ENCODE peak calls at places on chromosome 18, in six cellular contexts. I, H, J, S, L and M are unnamed samples. For H3K4me1, the result is how much of the 10 kb centered on the place peaks cover.

GRCh38 chr18:46559946-46560670 is 96.9 kb downstream of the LOXHD1 start:
- DNase-seq in I (no peak), H (no peak), J (no peak), S (no peak), L (peak), M (no peak)

GRCh38 chr18:72830109-72830508 is 37.7 kb downstream of the NETO1 start:
- DNase-seq in I (peak), H (no peak), J (no peak), S (no peak), L (no peak), M (peak)

GRCh38 chr18:68916734-68917133 is 118.9 kb downstream of the CCDC102B start:
- DNase-seq in I (no peak), H (no peak), J (no peak), S (no peak), L (no peak), M (no peak)

GRCh38 chr18:12038661-12039417 is 54.8 kb upstream of the ANKRD62 start:
- DNase-seq in I (peak), H (peak), J (peak), S (peak), L (peak), M (peak)

GRCh38 chr18:37362158-37362890 is 203.3 kb downstream of the CELF4 start:
- DNase-seq in I (no peak), H (no peak), J (no peak), S (no peak), L (no peak), M (peak)

GRCh38 chr18:2955966-2956521 is 56.9 kb downstream of the LPIN2 start:
- DNase-seq in I (no peak), H (peak), J (no peak), S (no peak), L (no peak), M (no peak)

GRCh38 chr18:27366151-27366550 is 181.0 kb upstream of the CHST9 start:
- DNase-seq in I (no peak), H (no peak), J (no peak), S (no peak), L (no peak), M (no peak)

GRCh38 chr18:62288669-62289016 is 36.5 kb upstream of the TNFRSF11A start:
- DNase-seq in I (no peak), H (no peak), J (no peak), S (no peak), L (no peak), M (no peak)

GRCh38 chr18:79454034-79454735 is 58.5 kb downstream of the NFATC1 start:
- DNase-seq in I (no peak), H (no peak), J (no peak), S (no peak), L (peak), M (no peak)

GRCh38 chr18:5582054-5582453 is 38.3 kb upstream of the EPB41L3 start:
- DNase-seq in I (peak), H (no peak), J (no peak), S (no peak), L (no peak), M (peak)

GRCh38 chr18:74284501-74285004 is 7.2 kb downstream of the CYB5A start:
- DNase-seq in I (peak), H (no peak), J (no peak), S (no peak), L (no peak), M (no peak)

GRCh38 chr18:74281639-74282358 is 10.0 kb downstream of the CYB5A start:
- DNase-seq in I (no peak), H (no peak), J (no peak), S (no peak), L (no peak), M (no peak)

GRCh38 chr18:74283255-74283554 is 8.6 kb downstream of the CYB5A start:
- DNase-seq in I (no peak), H (no peak), J (no peak), S (no peak), L (no peak), M (no peak)

GRCh38 chr18:74282359-74283254 is 9.2 kb downstream of the CYB5A start:
- DNase-seq in I (no peak), H (no peak), J (no peak), S (no peak), L (no peak), M (no peak)

GRCh38 chr18:74283646-74284045 is 8.1 kb downstream of the CYB5A start:
- DNase-seq in I (no peak), H (no peak), J (no peak), S (no peak), L (no peak), M (no peak)
- H3K4me1 ChIP-seq in I (under half), H (under half), J (half or more), S (under half), L (under half), M (under half)

DNA sequence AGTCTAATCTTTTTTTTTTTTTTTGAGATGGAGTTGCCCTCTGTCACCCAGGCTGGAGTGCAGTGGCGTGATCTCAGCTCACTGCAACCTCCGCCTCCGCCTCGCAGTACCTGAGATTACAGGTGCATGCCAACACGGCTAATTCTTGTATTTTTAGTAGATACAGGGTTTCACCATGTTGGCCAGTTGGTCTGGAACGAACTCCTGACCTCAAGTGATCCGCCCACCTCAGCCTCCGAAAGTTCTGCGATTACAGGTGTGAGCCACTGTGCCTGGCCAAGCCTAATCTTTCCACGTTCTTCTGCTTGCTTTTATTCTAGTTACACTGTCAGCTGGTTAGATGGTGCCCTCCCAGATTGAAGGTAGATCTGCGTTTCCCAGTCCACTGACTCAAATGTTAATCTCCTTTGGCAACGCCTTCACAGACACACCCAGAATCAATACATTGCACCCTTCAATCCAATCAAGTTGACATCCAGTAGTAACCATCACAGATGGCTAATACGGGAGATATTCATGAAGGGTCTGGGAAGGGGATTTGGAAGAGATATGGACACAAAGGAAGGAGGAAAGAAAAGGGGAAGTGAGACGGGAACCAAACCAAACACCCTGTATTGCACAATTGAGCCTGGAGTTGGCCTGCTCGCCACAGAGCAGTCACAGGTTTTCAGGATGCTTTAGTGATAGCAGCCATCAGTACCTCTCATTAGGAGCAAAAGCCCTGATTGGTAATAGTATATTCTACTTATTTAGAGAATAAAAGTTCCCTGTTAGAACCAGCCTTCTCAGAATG is 229.8 kb downstream of the PIK3C3 start:
- DNase-seq in I (no peak), H (no peak), J (no peak), S (no peak), L (no peak), M (no peak)
- H3K4me1 ChIP-seq in I (under half), H (under half), J (under half), S (under half), L (under half), M (under half)

GRCh38 chr18:21004721-21005120 is 106.9 kb downstream of the ROCK1 start:
- DNase-seq in I (no peak), H (no peak), J (no peak), S (no peak), L (no peak), M (no peak)
- H3K4me1 ChIP-seq in I (under half), H (under half), J (under half), S (under half), L (under half), M (under half)

DNA sequence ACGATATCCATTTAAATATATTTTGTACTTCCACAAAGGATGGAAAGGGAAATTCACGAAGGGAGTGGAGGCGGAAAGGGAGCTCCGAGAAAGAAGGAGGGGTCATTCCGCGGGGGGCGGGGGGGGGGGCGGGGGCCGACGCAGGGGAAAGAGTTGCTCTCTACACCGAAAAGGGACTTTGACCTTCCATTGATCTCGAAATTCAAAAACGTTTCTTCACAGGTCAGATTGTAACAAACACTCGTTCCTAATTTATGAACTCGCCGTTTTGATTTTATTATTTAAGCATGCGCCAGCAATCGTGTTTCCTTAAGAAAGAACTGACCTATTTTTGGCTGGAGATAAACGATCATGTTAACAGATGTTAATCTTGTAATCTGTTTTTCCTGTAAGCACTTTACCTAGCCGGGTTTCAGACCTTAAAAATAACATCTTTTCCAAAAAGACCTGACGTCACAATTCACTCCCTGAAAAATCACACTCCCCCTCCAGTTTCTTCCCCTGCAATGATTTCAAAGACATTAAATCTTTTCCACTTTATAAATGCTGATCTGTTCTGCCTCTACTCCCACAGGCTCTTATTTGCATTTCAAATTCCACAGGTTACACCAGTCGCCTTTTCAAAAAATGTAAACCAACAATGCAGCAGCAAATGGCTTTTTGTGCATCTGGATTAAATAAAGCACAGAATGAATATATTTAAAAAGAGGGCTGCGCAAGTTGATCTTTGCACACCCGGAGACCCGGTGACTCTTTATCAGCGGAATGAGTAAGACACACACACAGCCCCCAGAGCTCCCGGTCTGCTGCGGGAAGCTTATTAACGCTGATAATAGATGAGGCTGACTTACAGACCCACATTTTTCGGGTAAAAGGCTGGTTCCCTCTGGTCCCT is 1.6 kb downstream of the ZNF516 start:
- DNase-seq in I (peak), H (peak), J (no peak), S (no peak), L (peak), M (no peak)
- H3K4me1 ChIP-seq in I (under half), H (under half), J (under half), S (under half), L (under half), M (under half)

GRCh38 chr18:70073442-70073841 is 125.8 kb upstream of the CD226 start:
- DNase-seq in I (no peak), H (no peak), J (no peak), S (no peak), L (no peak), M (no peak)

GRCh38 chr18:70072678-70073077 is 125.0 kb upstream of the CD226 start:
- DNase-seq in I (peak), H (peak), J (no peak), S (no peak), L (no peak), M (no peak)

GRCh38 chr18:70069965-70070364 is 122.3 kb upstream of the CD226 start:
- DNase-seq in I (no peak), H (no peak), J (no peak), S (no peak), L (no peak), M (no peak)

GRCh38 chr18:70075906-70076305 is 128.2 kb upstream of the CD226 start:
- DNase-seq in I (no peak), H (no peak), J (no peak), S (no peak), L (no peak), M (no peak)

DNA sequence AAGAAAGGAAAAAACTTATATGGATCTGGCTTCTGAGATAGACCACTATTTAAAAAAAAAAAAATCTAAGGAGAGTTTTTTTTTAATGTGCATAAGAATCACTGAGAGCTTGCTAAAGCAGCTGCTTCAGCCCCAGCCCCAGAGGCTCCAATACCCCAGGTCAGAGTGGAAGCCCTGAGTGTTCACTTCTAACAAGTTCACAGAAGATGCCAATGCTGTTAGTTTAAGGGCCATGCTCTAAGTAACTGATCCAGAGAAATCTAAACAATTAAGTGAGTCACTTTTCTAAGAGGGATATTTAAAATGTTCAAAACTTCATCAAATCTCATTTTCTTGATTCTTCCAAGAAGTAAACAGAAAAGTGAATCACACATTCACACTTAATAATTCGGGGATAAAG is 126.4 kb upstream of the CD226 start:
- DNase-seq in I (no peak), H (no peak), J (no peak), S (no peak), L (no peak), M (no peak)
- H3K4me1 ChIP-seq in I (under half), H (under half), J (under half), S (under half), L (under half), M (under half)

GRCh38 chr18:8428951-8429350 is 180.3 kb upstream of the RAB12 start:
- DNase-seq in I (no peak), H (no peak), J (no peak), S (no peak), L (no peak), M (no peak)
- H3K4me1 ChIP-seq in I (under half), H (under half), J (under half), S (under half), L (under half), M (under half)

GRCh38 chr18:48939368-48940097 is 11.2 kb downstream of the SMAD7 start:
- DNase-seq in I (no peak), H (no peak), J (no peak), S (no peak), L (no peak), M (no peak)
- H3K4me1 ChIP-seq in I (half or more), H (half or more), J (half or more), S (half or more), L (half or more), M (under half)

DNA sequence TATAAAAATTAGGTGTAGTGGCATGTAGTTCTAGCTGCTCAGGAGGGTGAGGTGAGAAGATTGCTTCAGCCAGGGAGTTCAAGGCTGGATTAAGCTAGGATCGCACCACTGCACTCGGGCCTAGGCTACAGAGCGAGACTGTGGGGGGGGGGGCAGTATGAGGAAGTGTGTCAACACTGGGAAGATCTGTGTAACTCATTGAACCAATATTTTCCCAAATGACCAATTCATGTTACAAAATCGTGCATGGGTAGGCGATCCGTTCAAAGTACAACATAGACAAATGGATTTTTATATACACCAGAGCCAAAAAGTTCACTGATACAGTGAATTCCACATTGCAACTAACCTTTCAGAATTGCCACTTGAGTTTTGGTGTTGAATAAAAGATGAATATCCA is 8.1 kb downstream of the SMAD4 start:
- DNase-seq in I (no peak), H (no peak), J (no peak), S (no peak), L (no peak), M (no peak)
- H3K4me1 ChIP-seq in I (under half), H (half or more), J (half or more), S (half or more), L (half or more), M (half or more)